ENCODE peak calls at places on chromosomes 12 and 14, in seven cellular contexts. H is uterus, J is pancreas, R is lung, S is stomach, T is body of pancreas, Z is esophagus squamous epithelium. V is an unnamed sample.

GRCh38 chr14:102212356-102212755 is 72.7 kb downstream of the WDR20 start:
- DNase-seq in R (no peak), T (no peak), Z (no peak), J (no peak), H (no peak), S (no peak), V (no peak)

GRCh38 chr14:85595981-85596380 is 66.0 kb downstream of the FLRT2 start:
- DNase-seq in T (no peak), S (no peak), R (no peak), Z (no peak), J (no peak), H (no peak), V (no peak)

GRCh38 chr12:23674064-23674463 is 275.4 kb downstream of the SOX5 start:
- DNase-seq in T (no peak), J (no peak), R (no peak), S (no peak), Z (no peak), H (no peak), V (no peak)

GRCh38 chr12:53728206-53728605 is 954 bp upstream of the CALCOCO1 start:
- DNase-seq in R (no peak), J (no peak), H (no peak), T (no peak), Z (no peak), S (no peak), V (no peak)

GRCh38 chr12:69874606-69875005 is 49.6 kb downstream of the MYRFL start:
- DNase-seq in S (no peak), Z (no peak), J (no peak), T (no peak), R (no peak), H (no peak), V (no peak)

GRCh38 chr12:112133418-112133817 is 8.1 kb downstream of the TRAFD1 start:
- DNase-seq in Z (no peak), T (no peak), S (no peak), R (no peak), H (no peak), J (no peak), V (no peak)

GRCh38 chr14:105385322-105385637 is 13.1 kb upstream of the TEX22 start:
- DNase-seq in H (no peak), T (no peak), R (no peak), J (no peak), S (no peak), Z (no peak), V (no peak)

GRCh38 chr14:92105845-92106094 is 612 bp downstream of the ATXN3 start:
- DNase-seq in H (peak), Z (peak), T (peak), J (peak), S (peak), R (peak), V (peak)

GRCh38 chr14:77133718-77134338 is 7.8 kb downstream of the ZDHHC22 start:
- DNase-seq in Z (no peak), T (peak), H (no peak), J (peak), S (no peak), R (peak), V (peak)

GRCh38 chr14:105350450-105351244 is 36.1 kb downstream of the PACS2 start:
- DNase-seq in H (no peak), Z (no peak), R (no peak), S (no peak), J (no peak), T (no peak), V (no peak)

GRCh38 chr14:103257211-103257962 is 76.7 kb upstream of the EIF5 start:
- DNase-seq in J (no peak), R (no peak), Z (no peak), H (no peak), T (no peak), S (no peak), V (no peak)

GRCh38 chr12:103908246-103908541 is 22.0 kb upstream of the HSP90B1 start:
- DNase-seq in T (no peak), S (no peak), H (no peak), R (no peak), J (no peak), Z (no peak), V (no peak)

GRCh38 chr14:60848066-60848465 is 113.5 kb downstream of the MNAT1 start:
- DNase-seq in Z (no peak), H (no peak), J (no peak), R (no peak), S (no peak), T (no peak), V (no peak)

GRCh38 chr14:74148705-74149104 is 63.9 kb downstream of the LIN52 start:
- DNase-seq in Z (no peak), J (no peak), R (no peak), S (no peak), T (no peak), H (no peak), V (no peak)

GRCh38 chr12:52515927-52516831 is 4.0 kb downstream of the KRT5 start:
- DNase-seq in R (peak), J (no peak), Z (no peak), S (no peak), H (no peak), T (no peak), V (no peak)

GRCh38 chr12:101566318-101566717 is 28.5 kb upstream of the MYBPC1 start:
- DNase-seq in Z (no peak), R (no peak), T (no peak), S (no peak), J (no peak), H (no peak), V (no peak)

GRCh38 chr12:91884216-91884615 is 261.4 kb downstream of the BTG1 start:
- DNase-seq in T (no peak), Z (no peak), J (no peak), S (no peak), H (no peak), R (no peak), V (no peak)

GRCh38 chr14:52391866-52392600 is 77.9 kb downstream of the PTGER2 start:
- DNase-seq in J (no peak), R (no peak), T (no peak), H (no peak), S (no peak), Z (no peak), V (no peak)

GRCh38 chr14:51581017-51581881 is 70.5 kb upstream of the FRMD6 start:
- DNase-seq in S (no peak), T (no peak), J (no peak), Z (no peak), H (no peak), R (no peak), V (no peak)

GRCh38 chr12:71503579-71504470 is 64.2 kb downstream of the LGR5 start:
- DNase-seq in S (no peak), R (no peak), H (no peak), T (no peak), J (no peak), Z (no peak), V (no peak)

DNA sequence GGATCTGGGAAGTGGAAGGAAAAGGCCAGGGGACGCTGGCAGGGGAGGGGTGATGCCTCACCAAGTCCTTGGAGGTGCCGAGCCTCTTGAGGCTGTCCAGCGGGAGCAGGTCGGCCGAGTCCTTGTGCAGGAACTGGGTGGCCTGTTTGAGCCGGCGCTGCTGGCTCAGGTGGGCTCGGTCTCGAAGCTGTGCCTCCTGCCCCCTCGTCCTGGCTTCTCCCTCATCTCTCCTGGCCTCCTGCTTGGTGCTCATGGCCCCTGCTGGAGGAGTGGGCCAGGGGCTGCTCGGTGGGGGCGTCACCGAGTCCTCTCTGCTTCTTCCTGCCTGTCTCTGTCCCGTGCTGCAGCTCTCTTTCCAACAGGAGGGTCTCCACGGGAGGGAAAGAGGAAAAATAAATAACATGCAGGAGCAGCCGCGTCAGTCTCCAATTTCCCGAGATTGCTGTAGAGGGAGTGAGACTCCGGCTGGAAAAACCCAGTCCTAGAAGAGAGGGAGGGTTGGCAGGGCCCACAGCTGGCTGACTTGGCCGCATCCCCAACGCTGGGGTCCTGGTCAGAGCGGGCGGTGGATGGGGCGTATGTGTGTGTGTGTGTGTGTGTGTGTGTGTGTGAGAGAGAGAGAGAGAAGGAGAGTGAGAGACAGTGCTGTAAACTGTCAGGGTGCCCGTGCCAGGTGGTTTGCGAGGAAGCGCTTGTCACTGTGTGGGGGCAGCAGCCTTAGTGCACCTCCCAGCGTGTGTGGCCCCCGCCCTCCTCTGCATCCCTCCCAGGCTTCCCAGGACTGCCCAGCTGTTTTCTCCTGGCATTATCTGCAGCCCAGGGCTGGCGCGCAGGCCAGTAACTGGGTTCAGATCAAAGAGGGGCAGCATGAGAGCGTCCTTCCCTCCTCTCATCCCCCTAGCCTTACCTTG is at the start of gene NRIP2:
- DNase-seq in T (peak), R (no peak), S (no peak), H (peak), Z (no peak), J (no peak), V (peak)
- TF ChIP-seq CTCF in T (no peak), R (no peak), S (no peak), H (no peak), Z (no peak), J (no peak), V (no peak)

GRCh38 chr12:109877504-109878246 is 2.7 kb downstream of the GLTP start:
- DNase-seq in J (no peak), Z (no peak), H (no peak), S (no peak), R (no peak), T (no peak), V (no peak)
- H3K4me3 ChIP-seq in J (no peak), Z (peak), H (no peak), S (no peak), R (no peak), T (no peak), V (no peak)

GRCh38 chr14:20332386-20332945 is 613 bp downstream of the CCNB1IP1 start:
- DNase-seq in J (peak), T (peak), Z (no peak), S (no peak), H (no peak), R (no peak), V (no peak)

GRCh38 chr14:20334017-20334416 is 938 bp upstream of the CCNB1IP1 start:
- DNase-seq in H (no peak), R (no peak), S (no peak), J (no peak), T (no peak), Z (no peak), V (no peak)

GRCh38 chr14:20331048-20331613 is 1.9 kb downstream of the CCNB1IP1 start:
- DNase-seq in T (no peak), R (no peak), Z (no peak), J (no peak), H (no peak), S (no peak), V (no peak)

GRCh38 chr14:20329355-20329754 is 3.7 kb downstream of the CCNB1IP1 start:
- DNase-seq in H (no peak), Z (no peak), S (no peak), J (no peak), R (no peak), T (no peak), V (no peak)

DNA sequence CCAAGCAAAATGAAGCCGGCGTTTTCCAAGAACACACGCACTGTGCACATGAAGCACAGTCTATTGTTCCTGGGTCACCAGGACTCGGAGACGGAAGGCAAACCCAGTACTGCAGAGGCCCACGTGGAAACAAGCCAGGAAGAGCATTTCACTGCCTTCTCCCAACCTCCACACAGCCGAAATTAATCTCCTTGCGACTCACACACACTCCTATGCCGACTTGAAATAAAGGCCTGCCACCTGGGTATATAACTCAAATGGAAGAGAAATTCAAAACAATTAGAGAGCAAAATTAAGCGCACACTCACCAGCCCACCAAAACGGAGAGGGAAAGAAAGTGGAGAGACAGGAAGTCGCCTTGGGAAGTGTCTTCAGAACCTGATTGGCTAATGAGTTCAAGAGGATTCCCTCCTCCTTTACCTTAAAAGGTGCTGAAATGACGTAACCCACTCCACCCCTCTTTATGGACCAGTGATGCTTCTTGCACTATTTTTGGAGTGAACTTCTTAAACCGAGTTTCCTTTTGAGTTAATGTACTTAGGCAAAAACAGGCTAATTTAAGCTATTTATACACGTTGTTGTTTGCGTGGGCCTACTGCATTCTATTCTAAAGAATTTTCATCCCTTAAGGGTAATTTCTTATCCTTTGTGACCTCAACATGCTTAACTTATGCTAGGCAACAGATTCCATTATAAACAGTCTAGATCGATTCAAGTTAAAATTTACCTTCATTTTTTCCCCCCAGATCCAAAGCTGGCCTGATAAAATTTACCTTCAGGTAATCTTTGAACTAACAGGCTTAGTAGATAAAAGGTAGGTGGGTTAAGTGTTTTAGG is at the start of gene CCNB1IP1:
- DNase-seq in R (peak), Z (no peak), J (peak), T (peak), S (peak), H (peak), V (peak)
- H3K27ac ChIP-seq in R (peak), Z (peak), J (peak), T (peak), S (peak), H (peak), V (peak)

GRCh38 chr14:67620217-67620789 is 583 bp downstream of the ARG2 start:
- DNase-seq in Z (no peak), H (peak), J (peak), T (peak), R (no peak), S (peak), V (peak)

GRCh38 chr14:67623114-67623513 is 3.4 kb downstream of the ARG2 start:
- DNase-seq in R (no peak), H (no peak), Z (no peak), S (no peak), T (no peak), J (no peak), V (no peak)

GRCh38 chr14:67618617-67619063 is 1.1 kb upstream of the ARG2 start:
- DNase-seq in J (no peak), H (peak), T (no peak), Z (no peak), S (no peak), R (no peak), V (no peak)

GRCh38 chr14:67622675-67623074 is 3.0 kb downstream of the ARG2 start:
- DNase-seq in R (no peak), T (no peak), H (peak), Z (no peak), J (no peak), S (no peak), V (no peak)

GRCh38 chr14:67619446-67620216 is at the start of gene ARG2:
- DNase-seq in R (peak), Z (peak), H (peak), J (peak), T (peak), S (peak), V (peak)
- TF ChIP-seq CTCF in R (no peak), Z (no peak), H (peak), J (no peak), T (no peak), S (peak), V (no peak)

DNA sequence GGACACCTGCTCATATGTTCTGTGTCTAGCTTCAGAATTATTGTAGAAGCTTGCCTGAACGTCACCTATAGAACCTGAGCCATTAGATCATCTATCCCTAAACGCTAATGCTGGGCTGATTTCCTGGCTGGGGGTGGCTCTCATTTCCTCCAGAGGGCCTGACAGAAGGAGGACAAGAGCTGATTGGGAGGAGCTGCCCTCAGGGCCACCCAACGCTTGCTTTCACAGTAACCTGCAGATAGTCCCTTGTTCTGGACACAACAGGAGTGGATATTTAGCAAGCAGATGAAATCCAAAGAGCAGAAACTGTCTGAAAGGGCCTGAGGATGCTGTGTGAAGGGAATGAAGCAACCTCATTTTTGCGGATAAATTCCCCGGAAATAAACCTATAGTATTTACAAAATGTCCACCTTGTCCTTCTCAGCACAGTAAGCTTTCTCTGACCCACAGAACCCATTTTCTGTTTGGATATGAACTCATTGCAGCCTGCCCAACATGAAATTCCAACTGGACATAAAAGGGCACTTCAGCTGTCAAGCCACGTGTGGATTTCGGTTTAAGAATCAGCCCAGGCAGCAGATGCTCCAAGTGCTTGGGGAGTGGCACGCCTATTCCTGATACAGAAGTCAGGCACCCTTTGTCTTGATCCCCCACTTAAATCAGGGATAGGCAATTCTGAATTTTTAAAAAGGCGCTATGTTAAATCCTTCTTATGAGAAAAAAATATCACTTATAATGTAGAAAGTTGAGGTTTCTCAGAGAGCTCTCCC is 32.8 kb upstream of the TUBA1C start:
- DNase-seq in R (no peak), S (no peak), T (no peak), H (peak), Z (no peak), J (no peak), V (no peak)
- H3K4me3 ChIP-seq in R (no peak), S (no peak), T (no peak), H (no peak), Z (no peak), J (no peak), V (no peak)

GRCh38 chr12:27606986-27607385 is 83.0 kb downstream of the PPFIBP1 start:
- DNase-seq in J (no peak), H (no peak), T (no peak), Z (no peak), R (no peak), S (peak), V (no peak)

GRCh38 chr12:27607611-27608010 is 83.6 kb downstream of the PPFIBP1 start:
- DNase-seq in R (no peak), Z (no peak), H (no peak), S (no peak), J (no peak), T (no peak), V (no peak)

GRCh38 chr12:27604431-27604830 is 80.4 kb downstream of the PPFIBP1 start:
- DNase-seq in H (no peak), T (no peak), Z (no peak), S (no peak), R (no peak), J (no peak), V (no peak)

DNA sequence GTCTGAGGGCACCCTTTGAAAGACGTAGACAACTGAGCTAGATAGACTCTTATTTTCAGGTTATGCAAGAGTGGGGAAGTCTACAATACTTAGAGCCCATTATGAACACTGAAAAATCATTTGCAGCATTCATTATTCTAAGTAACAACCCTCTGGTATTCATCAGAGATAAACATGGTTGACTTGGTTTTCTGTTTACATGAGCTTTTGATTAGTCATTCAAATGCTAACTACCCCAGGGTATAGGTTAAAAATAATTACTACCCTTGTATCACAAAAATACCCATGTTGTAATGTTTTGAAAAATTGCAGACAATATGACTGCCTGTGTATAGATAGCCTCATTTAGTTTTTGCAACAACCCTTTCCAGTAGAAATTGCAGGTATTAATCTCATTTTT is 78.5 kb downstream of the PPFIBP1 start:
- DNase-seq in S (no peak), T (no peak), H (no peak), R (no peak), Z (no peak), J (no peak), V (no peak)
- H3K27ac ChIP-seq in S (no peak), T (no peak), H (no peak), R (no peak), Z (no peak), J (no peak), V (no peak)

GRCh38 chr14:100832311-100832960 is 6.5 kb downstream of the MEG3 start:
- DNase-seq in J (no peak), T (no peak), R (no peak), Z (no peak), H (no peak), S (no peak), V (no peak)
- TF ChIP-seq CTCF in J (no peak), T (no peak), R (no peak), Z (no peak), H (no peak), S (no peak), V (no peak)

V was measured in ovary.